ENCODE peak calls at places on chromosomes 7 and 10, in ten cellular contexts. K is IMR-90, U is GM12878, I is transverse colon, X is right lobe of liver, O is adrenal gland, Y is A549, N is ovary, W is heart left ventricle, Q is uterus. Z is an unnamed sample.

GRCh38 chr10:58299580-58299979 is 30.6 kb downstream of the CISD1 start:
- DNase-seq in K (peak; percentile 57), U (no peak), I (peak; percentile 65), X (peak; percentile 61), O (peak; percentile 30), Y (peak; percentile 62), N (no peak), W (no peak), Q (peak; percentile 17), Z (peak; percentile 73)

GRCh38 chr10:97733256-97733655 is 3.7 kb upstream of the ZFYVE27 start:
- DNase-seq in K (no peak), U (no peak), I (no peak), X (no peak), O (no peak), Y (no peak), N (no peak), W (no peak), Q (no peak), Z (no peak)

GRCh38 chr7:128731184-128731583 is 8.0 kb upstream of the CALU start:
- DNase-seq in K (no peak), U (no peak), I (no peak), X (no peak), O (no peak), Y (no peak), N (no peak), W (no peak), Q (no peak), Z (no peak)

GRCh38 chr10:49409755-49410154 is 13.9 kb upstream of the DRGX start:
- DNase-seq in K (no peak), U (no peak), I (no peak), X (no peak), O (no peak), Y (no peak), N (no peak), W (no peak), Q (no peak), Z (peak; percentile 37)

GRCh38 chr7:73429218-73429617 is 4.4 kb upstream of the FZD9 start:
- DNase-seq in K (peak; percentile 38), U (no peak), I (no peak), X (no peak), O (no peak), Y (no peak), N (no peak), W (no peak), Q (no peak), Z (no peak)

GRCh38 chr7:64407148-64407547 is 93.4 kb downstream of the ZNF736 start:
- DNase-seq in K (no peak), U (no peak), I (no peak), X (no peak), O (no peak), Y (no peak), N (no peak), W (no peak), Q (no peak), Z (no peak)

GRCh38 chr10:96585726-96586418 is 940 bp downstream of the TM9SF3 start:
- DNase-seq in K (peak; percentile 7), U (no peak), I (peak; percentile 78), X (no peak), O (no peak), Y (no peak), N (no peak), W (no peak), Q (no peak), Z (no peak)

GRCh38 chr10:72875250-72876055 is 18.1 kb upstream of the OIT3 start:
- DNase-seq in K (peak; percentile 43), U (no peak), I (no peak), X (no peak), O (no peak), Y (peak; percentile 31), N (no peak), W (no peak), Q (no peak), Z (no peak)

GRCh38 chr10:76881477-76882220 is 756.0 kb downstream of the KCNMA1 start:
- DNase-seq in K (peak; percentile 56), U (peak; percentile 26), I (no peak), X (no peak), O (no peak), Y (no peak), N (no peak), W (no peak), Q (no peak), Z (no peak)

GRCh38 chr10:12397147-12397896 is 48.0 kb downstream of the CAMK1D start:
- DNase-seq in K (no peak), U (no peak), I (no peak), X (no peak), O (no peak), Y (no peak), N (no peak), W (no peak), Q (no peak), Z (no peak)

GRCh38 chr7:1432411-1433082 is 26.7 kb downstream of the MICALL2 start:
- DNase-seq in K (peak; percentile 27), U (no peak), I (peak; percentile 76), X (peak; percentile 74), O (peak; percentile 56), Y (peak; percentile 66), N (peak; percentile 40), W (peak; percentile 87), Q (peak; percentile 67), Z (peak; percentile 60)

GRCh38 chr10:74011762-74012161 is 13.8 kb downstream of the VCL start:
- DNase-seq in K (peak; percentile 89), U (no peak), I (no peak), X (no peak), O (peak; percentile 31), Y (no peak), N (no peak), W (no peak), Q (no peak), Z (peak; percentile 24)

GRCh38 chr7:157561816-157562410 is 225.1 kb downstream of the DNAJB6 start:
- DNase-seq in K (no peak), U (no peak), I (no peak), X (no peak), O (no peak), Y (no peak), N (no peak), W (no peak), Q (no peak), Z (no peak)

GRCh38 chr7:47669178-47669878 is 87.4 kb upstream of the TNS3 start:
- DNase-seq in K (peak; percentile 96), U (peak; percentile 90), I (peak; percentile 73), X (peak; percentile 62), O (peak; percentile 86), Y (no peak), N (peak; percentile 80), W (peak; percentile 74), Q (peak; percentile 78), Z (peak; percentile 44)

DNA sequence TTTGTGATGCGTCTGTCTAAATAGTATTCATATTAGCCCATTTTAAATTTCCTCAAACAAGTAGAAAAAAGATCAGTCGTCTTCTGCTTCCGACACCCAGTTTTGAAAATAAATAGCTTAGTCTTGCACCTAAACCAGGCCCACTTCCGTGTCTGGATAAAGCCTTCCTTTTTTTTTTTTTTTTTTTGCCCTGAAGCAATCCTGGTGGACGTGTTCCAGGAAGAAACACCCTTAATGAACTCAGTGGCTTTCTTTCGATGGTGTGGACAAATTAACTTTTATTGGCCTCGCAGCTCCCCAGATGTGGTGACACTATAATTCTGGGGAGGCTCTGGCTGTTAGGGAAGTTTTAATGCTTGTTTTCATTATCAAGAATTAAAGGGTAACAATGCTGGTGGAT is 32.8 kb downstream of the INSYN2A start:
- DNase-seq in K (no peak), U (no peak), I (no peak), X (no peak), O (no peak), Y (no peak), N (no peak), W (no peak), Q (no peak), Z (no peak)
- H3K27ac ChIP-seq in K (no peak overlapping the region), U (no peak overlapping the region), I (peak overlapping the region; percentile 11), X (no peak overlapping the region), O (no peak overlapping the region), Y (no peak overlapping the region), N (no peak overlapping the region), W (no peak overlapping the region), Q (no peak overlapping the region), Z (no peak overlapping the region)

GRCh38 chr10:67282871-67283270 is 357.0 kb downstream of the LRRTM3 start:
- DNase-seq in K (no peak), U (no peak), I (no peak), X (no peak), O (no peak), Y (no peak), N (no peak), W (no peak), Q (no peak), Z (no peak)

GRCh38 chr10:67280405-67280804 is 354.6 kb downstream of the LRRTM3 start:
- DNase-seq in K (no peak), U (no peak), I (no peak), X (no peak), O (no peak), Y (no peak), N (no peak), W (no peak), Q (no peak), Z (no peak)

DNA sequence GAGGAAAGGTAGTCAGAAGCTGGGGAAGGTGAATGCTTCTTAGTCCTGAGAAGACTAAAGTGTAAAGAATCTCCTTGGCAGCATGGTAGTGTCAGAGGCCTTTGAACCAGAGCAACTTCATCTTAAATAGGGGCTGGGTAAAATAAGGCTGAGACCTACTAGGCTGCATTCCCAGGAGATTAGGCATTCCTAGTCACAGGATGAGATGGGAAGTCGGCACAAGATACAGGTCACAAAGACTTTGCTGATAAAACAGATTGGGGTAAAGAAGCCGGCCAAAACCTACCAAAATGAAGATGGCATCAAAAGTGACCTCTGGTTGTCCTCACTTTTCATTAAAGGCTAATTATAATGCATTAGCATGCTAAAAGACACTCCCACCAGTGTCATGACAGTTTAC is 351.6 kb downstream of the LRRTM3 start:
- DNase-seq in K (no peak), U (no peak), I (no peak), X (no peak), O (no peak), Y (no peak), N (no peak), W (no peak), Q (no peak), Z (no peak)
- TF ChIP-seq POLR2A in K (no peak), U (no peak), I (no peak), X (no peak), O (no peak), Y (no peak), N (no peak), W (no peak), Q (no peak), Z (no peak)

GRCh38 chr7:151757274-151757673 is 119.6 kb downstream of the PRKAG2 start:
- DNase-seq in K (peak; percentile 88), U (no peak), I (no peak), X (no peak), O (no peak), Y (no peak), N (no peak), W (no peak), Q (no peak), Z (no peak)
- H3K27ac ChIP-seq in K (peak overlapping the region; percentile 41), U (no peak overlapping the region), I (peak overlapping the region; percentile 78), X (no peak overlapping the region), O (no peak overlapping the region), Y (peak overlapping the region; percentile 96), N (peak overlapping the region; percentile 24), W (no peak overlapping the region), Q (peak overlapping the region; percentile 60), Z (no peak overlapping the region)

GRCh38 chr7:80581472-80581871 is 57.0 kb upstream of the CD36 start:
- DNase-seq in K (peak; percentile 42), U (no peak), I (no peak), X (no peak), O (no peak), Y (no peak), N (no peak), W (no peak), Q (no peak), Z (no peak)
- TF ChIP-seq POLR2A in K (no peak), U (no peak), I (no peak), X (no peak), O (no peak), Y (no peak), N (no peak), W (no peak), Q (no peak), Z (no peak)